ENCODE peak calls at places on chromosomes 5 and 9, in ten cellular contexts. A, X, Z, E, T, S, W, G, F and N are unnamed samples.
A peak's percentile ranks its signal among the peaks of the same experiment; 100 is the strongest.

GRCh38 chr9:120464176-120464575 is 115.8 kb downstream of the CDK5RAP2 start:
- DNase-seq in A (no peak), Z (no peak), E (no peak), G (no peak), S (no peak), T (no peak), W (no peak), X (no peak), F (no peak), N (no peak)

GRCh38 chr5:111859533-111860270 is 102.7 kb upstream of the NREP start:
- DNase-seq in E (peak; percentile 1), G (peak; percentile 90), X (no peak), S (no peak), F (no peak), T (peak; percentile 46), W (no peak), A (peak; percentile 5), Z (no peak), N (no peak)

GRCh38 chr5:41649659-41650058 is 139.3 kb upstream of the PLCXD3 start:
- DNase-seq in S (no peak), G (no peak), W (no peak), F (no peak), T (no peak), E (peak; percentile 1), X (no peak), Z (no peak), A (no peak), N (no peak)

GRCh38 chr5:4480528-4481404 is 659.4 kb upstream of the ADAMTS16 start:
- DNase-seq in Z (no peak), S (no peak), G (no peak), X (no peak), T (no peak), W (no peak), A (no peak), E (no peak), F (no peak), N (no peak)

GRCh38 chr5:173283318-173284288 is 44.6 kb downstream of the STC2 start:
- DNase-seq in F (no peak), E (peak; percentile 81), Z (peak; percentile 84), T (peak; percentile 90), G (peak; percentile 82), A (peak; percentile 45), W (no peak), S (peak; percentile 35), X (peak; percentile 25), N (peak; percentile 35)

GRCh38 chr5:171736976-171737848 is 48.4 kb upstream of the SMIM23 start:
- DNase-seq in Z (peak; percentile 71), S (no peak), G (no peak), W (no peak), X (no peak), T (peak; percentile 49), F (no peak), E (peak; percentile 60), A (no peak), N (no peak)

GRCh38 chr9:32579706-32580331 is 6.9 kb upstream of the NDUFB6 start:
- DNase-seq in X (peak; percentile 70), Z (peak; percentile 67), F (no peak), A (no peak), W (peak; percentile 58), G (peak; percentile 64), E (peak; percentile 80), T (peak; percentile 60), S (no peak), N (peak; percentile 60)

GRCh38 chr5:45399041-45399440 is 297.1 kb downstream of the HCN1 start:
- DNase-seq in A (no peak), F (no peak), X (no peak), T (no peak), W (no peak), E (no peak), Z (no peak), S (no peak), G (no peak), N (no peak)

GRCh38 chr9:120617637-120617979 is 37.6 kb upstream of the CDK5RAP2 start:
- DNase-seq in W (no peak), A (no peak), T (peak; percentile 53), E (peak; percentile 42), X (no peak), Z (no peak), F (no peak), S (no peak), G (no peak), N (no peak)

GRCh38 chr9:136244776-136245193 is 827 bp downstream of the QSOX2 start:
- DNase-seq in W (no peak), Z (no peak), T (no peak), A (no peak), G (no peak), E (no peak), F (no peak), X (no peak), S (no peak), N (no peak)